ENCODE peak calls at places on chromosomes 16 and 17, in four cellular contexts. M, B, D and X are unnamed samples.

GRCh38 chr17:55167024-55167721 is 97.6 kb upstream of the HLF start:
- DNase-seq in D (no peak), M (no peak), B (no peak), X (peak; percentile 32)

GRCh38 chr16:4214215-4214621 is 27.7 kb downstream of the SRL start:
- DNase-seq in M (no peak), D (peak; percentile 92), B (peak; percentile 94), X (peak; percentile 99)

GRCh38 chr16:2838928-2839327 is 8.8 kb downstream of the ZG16B start:
- DNase-seq in M (peak; percentile 42), D (no peak), B (peak; percentile 79), X (peak; percentile 68)

GRCh38 chr16:87778830-87779579 is 13.2 kb upstream of the KLHDC4 start:
- DNase-seq in B (peak; percentile 97), D (peak; percentile 66), M (peak; percentile 80), X (peak; percentile 90)

GRCh38 chr17:70773210-70773609 is 603.9 kb downstream of the KCNJ2 start:
- DNase-seq in M (no peak), D (no peak), B (no peak), X (no peak)

GRCh38 chr17:7704601-7705268 is at the start of gene EFNB3:
- DNase-seq in B (no peak), M (no peak), D (peak; percentile 14), X (peak; percentile 32)

GRCh38 chr16:83059237-83059636 is 432.5 kb downstream of the CDH13 start:
- DNase-seq in M (no peak), D (no peak), B (no peak), X (no peak)

GRCh38 chr17:40344321-40345160 is 20.0 kb downstream of the GJD3 start:
- DNase-seq in B (no peak), D (no peak), M (no peak), X (no peak)

GRCh38 chr17:15947331-15947730 is 2.4 kb downstream of the ADORA2B start:
- DNase-seq in D (peak; percentile 82), B (peak; percentile 21), M (no peak), X (no peak)

GRCh38 chr16:57868913-57869520 is 66.7 kb upstream of the KIFC3 start:
- DNase-seq in B (no peak), M (no peak), D (no peak), X (no peak)

GRCh38 chr16:2500937-2501750 is 12.6 kb upstream of the ATP6V0C start:
- DNase-seq in B (peak; percentile 60), M (peak; percentile 71), D (no peak), X (peak; percentile 38)

GRCh38 chr16:30820952-30821421 is 34.0 kb upstream of the ZNF629 start:
- DNase-seq in M (no peak), D (no peak), B (no peak), X (no peak)

GRCh38 chr16:17134586-17134985 is 336.2 kb downstream of the XYLT1 start:
- DNase-seq in M (no peak), D (no peak), B (no peak), X (no peak)

GRCh38 chr16:56262148-56262878 is 71.0 kb downstream of the GNAO1 start:
- DNase-seq in D (peak; percentile 12), M (peak; percentile 49), B (no peak), X (no peak)

GRCh38 chr17:57667461-57667923 is 77.6 kb downstream of the CCDC182 start:
- DNase-seq in B (no peak), D (no peak), M (no peak), X (no peak)

GRCh38 chr16:12211870-12212690 is 235.5 kb downstream of the SNX29 start:
- DNase-seq in D (no peak), B (no peak), M (no peak), X (no peak)